ENCODE peak calls at places on chromosome 13, in six cellular contexts. One of them, this sample, is unnamed.

GRCh38 chr13:86757236-86757978 is 913.8 kb upstream of the SLITRK5 start:
- DNase-seq in A549: no peak
- DNase-seq in thoracic aorta: no peak
- DNase-seq in nephron progenitor cell: no peak
- DNase-seq in colonic mucosa: no peak
- DNase-seq in HCT116: no peak
- DNase-seq in this sample: no peak

GRCh38 chr13:95317037-95317989 is 16.1 kb upstream of the ABCC4 start:
- DNase-seq in A549: no peak
- DNase-seq in thoracic aorta: no peak
- DNase-seq in nephron progenitor cell: peak
- DNase-seq in colonic mucosa: no peak
- DNase-seq in HCT116: no peak
- DNase-seq in this sample: no peak

GRCh38 chr13:95301947-95302386 is 716 bp upstream of the ABCC4 start:
- DNase-seq in A549: no peak
- DNase-seq in thoracic aorta: no peak
- DNase-seq in nephron progenitor cell: no peak
- DNase-seq in colonic mucosa: no peak
- DNase-seq in HCT116: no peak
- DNase-seq in this sample: no peak

GRCh38 chr13:94641432-94641941 is 39.8 kb downstream of the GPR180 start:
- DNase-seq in A549: no peak
- DNase-seq in thoracic aorta: no peak
- DNase-seq in nephron progenitor cell: no peak
- DNase-seq in colonic mucosa: no peak
- DNase-seq in HCT116: no peak
- DNase-seq in this sample: no peak

GRCh38 chr13:85798999-85799646 is at the start of gene SLITRK6:
- DNase-seq in A549: peak
- DNase-seq in thoracic aorta: no peak
- DNase-seq in nephron progenitor cell: peak
- DNase-seq in colonic mucosa: peak
- DNase-seq in HCT116: peak
- DNase-seq in this sample: no peak

GRCh38 chr13:51861728-51862300 is at the start of gene CCDC70:
- DNase-seq in A549: no peak
- DNase-seq in thoracic aorta: no peak
- DNase-seq in nephron progenitor cell: no peak
- DNase-seq in colonic mucosa: no peak
- DNase-seq in HCT116: no peak
- DNase-seq in this sample: no peak

GRCh38 chr13:99528547-99528946 is 27.3 kb downstream of the TM9SF2 start:
- DNase-seq in A549: no peak
- DNase-seq in thoracic aorta: no peak
- DNase-seq in nephron progenitor cell: no peak
- DNase-seq in colonic mucosa: no peak
- DNase-seq in HCT116: no peak
- DNase-seq in this sample: no peak

GRCh38 chr13:101149735-101150380 is 266.4 kb downstream of the NALCN start:
- DNase-seq in A549: peak
- DNase-seq in thoracic aorta: no peak
- DNase-seq in nephron progenitor cell: peak
- DNase-seq in colonic mucosa: no peak
- DNase-seq in HCT116: no peak
- DNase-seq in this sample: no peak

GRCh38 chr13:24220086-24220703 is 59.7 kb downstream of the SPATA13 start:
- DNase-seq in A549: peak
- DNase-seq in thoracic aorta: peak
- DNase-seq in nephron progenitor cell: peak
- DNase-seq in colonic mucosa: peak
- DNase-seq in HCT116: peak
- DNase-seq in this sample: no peak

GRCh38 chr13:108933061-108933460 is 303.6 kb downstream of the MYO16 start:
- DNase-seq in A549: no peak
- DNase-seq in thoracic aorta: no peak
- DNase-seq in nephron progenitor cell: no peak
- DNase-seq in colonic mucosa: no peak
- DNase-seq in HCT116: no peak
- DNase-seq in this sample: no peak

GRCh38 chr13:48496796-48497195 is 36.1 kb downstream of the RCBTB2 start:
- DNase-seq in A549: no peak
- DNase-seq in thoracic aorta: no peak
- DNase-seq in nephron progenitor cell: no peak
- DNase-seq in colonic mucosa: no peak
- DNase-seq in HCT116: no peak
- DNase-seq in this sample: no peak

GRCh38 chr13:51902776-51903175 is 41.0 kb downstream of the CCDC70 start:
- DNase-seq in A549: no peak
- DNase-seq in thoracic aorta: no peak
- DNase-seq in nephron progenitor cell: no peak
- DNase-seq in colonic mucosa: no peak
- DNase-seq in HCT116: no peak
- DNase-seq in this sample: no peak

GRCh38 chr13:46211116-46211515 is 612 bp upstream of the LRRC63 start:
- DNase-seq in A549: no peak
- DNase-seq in thoracic aorta: no peak
- DNase-seq in nephron progenitor cell: no peak
- DNase-seq in colonic mucosa: no peak
- DNase-seq in HCT116: no peak
- DNase-seq in this sample: no peak

GRCh38 chr13:112726018-112726767 is 36.4 kb downstream of the ATP11A start:
- DNase-seq in A549: no peak
- DNase-seq in thoracic aorta: no peak
- DNase-seq in nephron progenitor cell: no peak
- DNase-seq in colonic mucosa: no peak
- DNase-seq in HCT116: no peak
- DNase-seq in this sample: no peak

GRCh38 chr13:27928805-27929753 is 9.3 kb downstream of the PDX1 start:
- DNase-seq in A549: no peak
- DNase-seq in thoracic aorta: no peak
- DNase-seq in nephron progenitor cell: no peak
- DNase-seq in colonic mucosa: no peak
- DNase-seq in HCT116: no peak
- DNase-seq in this sample: no peak

GRCh38 chr13:97751477-97751876 is 202.0 kb upstream of the IPO5 start:
- DNase-seq in A549: no peak
- DNase-seq in thoracic aorta: no peak
- DNase-seq in nephron progenitor cell: no peak
- DNase-seq in colonic mucosa: no peak
- DNase-seq in HCT116: no peak
- DNase-seq in this sample: no peak

GRCh38 chr13:97758317-97758716 is 195.2 kb upstream of the IPO5 start:
- DNase-seq in A549: no peak
- DNase-seq in thoracic aorta: no peak
- DNase-seq in nephron progenitor cell: no peak
- DNase-seq in colonic mucosa: no peak
- DNase-seq in HCT116: no peak
- DNase-seq in this sample: no peak

GRCh38 chr13:97753269-97753668 is 200.2 kb upstream of the IPO5 start:
- DNase-seq in A549: no peak
- DNase-seq in thoracic aorta: no peak
- DNase-seq in nephron progenitor cell: no peak
- DNase-seq in colonic mucosa: no peak
- DNase-seq in HCT116: no peak
- DNase-seq in this sample: no peak

GRCh38 chr13:97757807-97758206 is 195.7 kb upstream of the IPO5 start:
- DNase-seq in A549: no peak
- DNase-seq in thoracic aorta: no peak
- DNase-seq in nephron progenitor cell: no peak
- DNase-seq in colonic mucosa: no peak
- DNase-seq in HCT116: no peak
- DNase-seq in this sample: no peak

GRCh38 chr13:97753942-97754670 is 199.4 kb upstream of the IPO5 start:
- DNase-seq in A549: no peak
- DNase-seq in thoracic aorta: no peak
- DNase-seq in nephron progenitor cell: no peak
- DNase-seq in colonic mucosa: no peak
- DNase-seq in HCT116: no peak
- DNase-seq in this sample: no peak
- TF ChIP-seq CTCF in A549: no peak
- TF ChIP-seq CTCF in thoracic aorta: no peak
- TF ChIP-seq CTCF in nephron progenitor cell: no peak
- TF ChIP-seq CTCF in colonic mucosa: no peak
- TF ChIP-seq CTCF in HCT116: no peak
- TF ChIP-seq CTCF in this sample: no peak

GRCh38 chr13:102773441-102774209 is at the start of gene TEX30:
- DNase-seq in A549: peak
- DNase-seq in thoracic aorta: peak
- DNase-seq in nephron progenitor cell: peak
- DNase-seq in colonic mucosa: peak
- DNase-seq in HCT116: peak
- DNase-seq in this sample: peak
- TF ChIP-seq CTCF in A549: no peak
- TF ChIP-seq CTCF in thoracic aorta: no peak
- TF ChIP-seq CTCF in nephron progenitor cell: no peak
- TF ChIP-seq CTCF in colonic mucosa: no peak
- TF ChIP-seq CTCF in HCT116: no peak
- TF ChIP-seq CTCF in this sample: no peak

GRCh38 chr13:50581586-50582196 is 261.8 kb downstream of the DLEU7 start:
- DNase-seq in A549: no peak
- DNase-seq in thoracic aorta: no peak
- DNase-seq in nephron progenitor cell: no peak
- DNase-seq in colonic mucosa: no peak
- DNase-seq in HCT116: no peak
- DNase-seq in this sample: no peak

GRCh38 chr13:50584856-50585580 is 258.5 kb downstream of the DLEU7 start:
- DNase-seq in A549: no peak
- DNase-seq in thoracic aorta: no peak
- DNase-seq in nephron progenitor cell: no peak
- DNase-seq in colonic mucosa: no peak
- DNase-seq in HCT116: no peak
- DNase-seq in this sample: no peak

GRCh38 chr13:50576156-50576555 is 267.3 kb downstream of the DLEU7 start:
- DNase-seq in A549: no peak
- DNase-seq in thoracic aorta: no peak
- DNase-seq in nephron progenitor cell: no peak
- DNase-seq in colonic mucosa: peak
- DNase-seq in HCT116: no peak
- DNase-seq in this sample: no peak

GRCh38 chr13:50577806-50578205 is 265.7 kb downstream of the DLEU7 start:
- DNase-seq in A549: no peak
- DNase-seq in thoracic aorta: no peak
- DNase-seq in nephron progenitor cell: no peak
- DNase-seq in colonic mucosa: no peak
- DNase-seq in HCT116: no peak
- DNase-seq in this sample: no peak

GRCh38 chr13:50580684-50581305 is 262.7 kb downstream of the DLEU7 start:
- DNase-seq in A549: no peak
- DNase-seq in thoracic aorta: no peak
- DNase-seq in nephron progenitor cell: no peak
- DNase-seq in colonic mucosa: no peak
- DNase-seq in HCT116: no peak
- DNase-seq in this sample: no peak
- TF ChIP-seq CTCF in A549: no peak
- TF ChIP-seq CTCF in thoracic aorta: no peak
- TF ChIP-seq CTCF in nephron progenitor cell: no peak
- TF ChIP-seq CTCF in colonic mucosa: no peak
- TF ChIP-seq CTCF in HCT116: no peak
- TF ChIP-seq CTCF in this sample: no peak

DNA sequence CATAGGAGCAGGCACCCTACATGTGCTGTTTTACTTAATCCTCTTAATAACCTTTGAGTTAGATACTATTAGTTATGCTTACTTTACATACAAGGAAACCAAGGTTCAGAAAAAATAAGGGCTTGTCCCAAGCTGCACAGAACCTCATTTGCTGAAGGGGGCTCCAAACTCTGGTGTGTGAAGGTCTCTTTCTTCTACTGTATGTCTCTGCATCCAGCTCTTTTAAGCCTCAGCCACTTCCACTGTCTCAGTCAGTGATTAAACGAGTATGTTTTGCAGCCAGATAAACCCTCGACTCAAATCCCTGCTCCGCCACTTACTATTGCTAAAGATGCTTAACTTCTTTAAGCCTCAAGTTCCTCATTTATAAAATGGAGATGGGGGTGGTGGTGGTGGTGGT is 112.4 kb upstream of the WASF3 start:
- DNase-seq in A549: no peak
- DNase-seq in thoracic aorta: no peak
- DNase-seq in nephron progenitor cell: no peak
- DNase-seq in colonic mucosa: no peak
- DNase-seq in HCT116: no peak
- DNase-seq in this sample: no peak
- TF ChIP-seq CTCF in A549: no peak
- TF ChIP-seq CTCF in thoracic aorta: no peak
- TF ChIP-seq CTCF in nephron progenitor cell: no peak
- TF ChIP-seq CTCF in colonic mucosa: no peak
- TF ChIP-seq CTCF in HCT116: no peak
- TF ChIP-seq CTCF in this sample: no peak